ENCODE peak calls at places on chromosomes 7 and 10, in six cellular contexts. W, K, E, F, U and J are unnamed samples.

GRCh38 chr10:79149662-79150443 is 81.1 kb downstream of the ZMIZ1 start:
- DNase-seq in W (no peak), E (no peak), K (peak; percentile 94), U (peak; percentile 66), F (peak; percentile 72), J (no peak)

GRCh38 chr7:145692237-145692950 is 424.2 kb upstream of the CNTNAP2 start:
- DNase-seq in K (no peak), F (peak; percentile 84), W (no peak), E (no peak), U (no peak), J (no peak)

GRCh38 chr7:106626376-106627293 is 34.3 kb downstream of the CCDC71L start:
- DNase-seq in W (no peak), U (no peak), E (no peak), F (peak; percentile 3), K (no peak), J (no peak)

GRCh38 chr10:103416436-103417147 is 20.2 kb downstream of the PDCD11 start:
- DNase-seq in U (peak; percentile 78), K (peak; percentile 69), F (peak; percentile 47), E (peak; percentile 31), W (peak; percentile 20), J (peak; percentile 36)

GRCh38 chr7:92042056-92042737 is 92.1 kb downstream of the CYP51A1 start:
- DNase-seq in F (no peak), K (no peak), U (no peak), E (no peak), W (no peak), J (no peak)

GRCh38 chr10:103224133-103224532 is 21.6 kb upstream of the RPEL1 start:
- DNase-seq in F (peak; percentile 35), K (no peak), E (no peak), W (no peak), U (no peak), J (no peak)

GRCh38 chr10:54139819-54140428 is 661.1 kb downstream of the PCDH15 start:
- DNase-seq in E (no peak), W (no peak), F (peak; percentile 40), K (no peak), U (no peak), J (no peak)

GRCh38 chr7:66832531-66833351 is 88.3 kb upstream of the TMEM248 start:
- DNase-seq in E (no peak), K (no peak), F (no peak), U (no peak), W (no peak), J (no peak)

GRCh38 chr10:120018695-120019094 is 126.2 kb downstream of the SEC23IP start:
- DNase-seq in U (no peak), K (no peak), W (no peak), F (no peak), E (no peak), J (no peak)

GRCh38 chr7:42253316-42253715 is 16.3 kb upstream of the GLI3 start:
- DNase-seq in K (peak; percentile 86), F (no peak), E (no peak), U (no peak), W (no peak), J (no peak)

GRCh38 chr10:71064413-71065118 is 147.8 kb upstream of the UNC5B start:
- DNase-seq in F (peak; percentile 34), U (no peak), W (no peak), K (peak; percentile 11), E (no peak), J (no peak)

GRCh38 chr10:61904711-61905445 is 3.4 kb downstream of the ARID5B start:
- DNase-seq in U (peak; percentile 84), F (peak; percentile 87), W (peak; percentile 52), E (peak; percentile 51), K (peak; percentile 90), J (peak; percentile 49)

GRCh38 chr10:21733710-21734109 is 199.7 kb downstream of the MLLT10 start:
- DNase-seq in U (no peak), F (no peak), W (no peak), E (no peak), K (no peak), J (no peak)

GRCh38 chr10:110212119-110213006 is 5.0 kb downstream of the MXI1 start:
- DNase-seq in K (no peak), W (no peak), U (peak; percentile 57), F (no peak), E (no peak), J (no peak)

GRCh38 chr7:56097700-56098099 is 4.9 kb upstream of the PHKG1 start:
- DNase-seq in K (peak; percentile 74), F (no peak), W (no peak), E (no peak), U (no peak), J (no peak)

GRCh38 chr10:32332299-32332750 is 14.6 kb downstream of the EPC1 start:
- DNase-seq in K (no peak), U (peak; percentile 91), F (no peak), E (peak; percentile 26), W (no peak), J (no peak)

GRCh38 chr7:107994366-107994765 is 8.6 kb downstream of the LAMB1 start:
- DNase-seq in F (no peak), E (no peak), K (no peak), U (no peak), W (peak; percentile 48), J (no peak)